ENCODE peak calls at places on chromosomes 3 and 15, in five cellular contexts. Z is heart right ventricle, X is left ventricle myocardium inferior, B is DND-41, U is IMR-90. K is an unnamed sample. For H3K36me3 and H3K4me1, the result is how much of the 10 kb centered on the place peaks cover.

GRCh38 chr3:151155409-151156128 is 47.4 kb downstream of the GPR171 start:
- DNase-seq in Z (no peak), X (no peak), B (no peak), U (no peak), K (no peak)

GRCh38 chr3:102290241-102290640 is 144.6 kb upstream of the ZPLD1 start:
- DNase-seq in Z (no peak), X (no peak), B (no peak), U (no peak), K (no peak)

GRCh38 chr15:70643783-70644125 is 119.6 kb downstream of the UACA start:
- DNase-seq in Z (no peak), X (no peak), B (no peak), U (no peak), K (no peak)

GRCh38 chr3:125313060-125313635 is 62.0 kb downstream of the ZNF148 start:
- DNase-seq in Z (no peak), X (no peak), B (no peak), U (peak), K (no peak)

GRCh38 chr15:65583701-65584100 is 27.2 kb downstream of the INTS14 start:
- DNase-seq in Z (no peak), X (no peak), B (peak), U (peak), K (no peak)

GRCh38 chr3:113054552-113054951 is 63.8 kb downstream of the GTPBP8 start:
- DNase-seq in Z (no peak), X (no peak), B (no peak), U (peak), K (no peak)

GRCh38 chr15:40064231-40064894 is 25.4 kb upstream of the SRP14 start:
- DNase-seq in Z (no peak), X (no peak), B (no peak), U (peak), K (no peak)

GRCh38 chr3:37905346-37905745 is 43.7 kb downstream of the CTDSPL start:
- DNase-seq in Z (no peak), X (no peak), B (no peak), U (no peak), K (no peak)

GRCh38 chr15:100902436-100903190 is 16.5 kb upstream of the LRRK1 start:
- DNase-seq in Z (peak), X (peak), B (no peak), U (peak), K (peak)

GRCh38 chr15:62059108-62059817 is 984 bp downstream of the VPS13C start:
- DNase-seq in Z (no peak), X (no peak), B (no peak), U (no peak), K (no peak)

GRCh38 chr3:50339485-50340196 is 995 bp downstream of the RASSF1 start:
- DNase-seq in Z (no peak), X (no peak), B (no peak), U (peak), K (peak)

GRCh38 chr3:188108703-188109412 is 45.1 kb upstream of the LPP start:
- DNase-seq in Z (no peak), X (no peak), B (no peak), U (peak), K (no peak)

GRCh38 chr15:65312400-65312916 is 8.0 kb downstream of the RNU5B-1 start:
- DNase-seq in Z (peak), X (peak), B (no peak), U (no peak), K (peak)

GRCh38 chr3:18499256-18499655 is 74.1 kb upstream of the SATB1 start:
- DNase-seq in Z (no peak), X (no peak), B (peak), U (no peak), K (no peak)

GRCh38 chr15:35123743-35124142 is 38.6 kb upstream of the NANOGP8 start:
- DNase-seq in Z (no peak), X (no peak), B (no peak), U (no peak), K (no peak)

GRCh38 chr3:150384517-150385212 is 23.4 kb upstream of the TSC22D2 start:
- DNase-seq in Z (no peak), X (no peak), B (no peak), U (peak), K (peak)

GRCh38 chr15:31236184-31237041 is 90.2 kb upstream of the KLF13 start:
- DNase-seq in Z (peak), X (peak), B (no peak), U (peak), K (peak)

GRCh38 chr15:25512957-25513356 is 74.1 kb upstream of the UBE3A start:
- DNase-seq in Z (no peak), X (no peak), B (no peak), U (no peak), K (no peak)

GRCh38 chr15:70826634-70827033 is 27.3 kb downstream of the LARP6 start:
- DNase-seq in Z (no peak), X (no peak), B (no peak), U (peak), K (no peak)

GRCh38 chr3:65729973-65730372 is 308.7 kb downstream of the MAGI1 start:
- DNase-seq in Z (no peak), X (no peak), B (no peak), U (peak), K (no peak)

GRCh38 chr3:39388741-39389248 is 5.6 kb downstream of the SLC25A38 start:
- DNase-seq in Z (no peak), X (no peak), B (no peak), U (no peak), K (no peak)

GRCh38 chr3:123342631-123343080 is 106.2 kb downstream of the ADCY5 start:
- DNase-seq in Z (no peak), X (peak), B (no peak), U (no peak), K (no peak)

GRCh38 chr15:56948000-56948765 is 29.7 kb downstream of the TCF12 start:
- DNase-seq in Z (no peak), X (no peak), B (no peak), U (peak), K (no peak)

GRCh38 chr3:138914870-138915502 is 32.0 kb downstream of the FOXL2 start:
- DNase-seq in Z (no peak), X (no peak), B (no peak), U (peak), K (no peak)

GRCh38 chr3:14959358-14959943 is 12.1 kb downstream of the NR2C2 start:
- DNase-seq in Z (no peak), X (no peak), B (no peak), U (no peak), K (no peak)

GRCh38 chr15:29613951-29614382 is 208.3 kb downstream of the TJP1 start:
- DNase-seq in Z (no peak), X (no peak), B (no peak), U (no peak), K (no peak)

GRCh38 chr15:88385078-88385700 is 82.0 kb downstream of the MRPL46 start:
- DNase-seq in Z (no peak), X (no peak), B (no peak), U (peak), K (no peak)

GRCh38 chr3:192825657-192826200 is 91.9 kb downstream of the MB21D2 start:
- DNase-seq in Z (no peak), X (no peak), B (no peak), U (peak), K (peak)

GRCh38 chr15:91926871-91927270 is 73.4 kb downstream of the SLCO3A1 start:
- DNase-seq in Z (no peak), X (no peak), B (no peak), U (no peak), K (no peak)

GRCh38 chr15:90539789-90540188 is 10.1 kb downstream of the CRTC3 start:
- DNase-seq in Z (no peak), X (no peak), B (no peak), U (no peak), K (no peak)

GRCh38 chr15:60473135-60473534 is 5.8 kb downstream of the ICE2 start:
- DNase-seq in Z (no peak), X (no peak), B (no peak), U (no peak), K (no peak)

GRCh38 chr3:168952551-168952950 is 711.0 kb downstream of the MECOM start:
- DNase-seq in Z (no peak), X (no peak), B (no peak), U (peak), K (no peak)

GRCh38 chr3:56988458-56988857 is 72.0 kb upstream of the SPATA12 start:
- DNase-seq in Z (no peak), X (no peak), B (no peak), U (no peak), K (no peak)

GRCh38 chr15:41169784-41170183 is 53.7 kb upstream of the INO80 start:
- DNase-seq in Z (no peak), X (no peak), B (no peak), U (no peak), K (peak)

GRCh38 chr15:91779960-91780359 is 73.5 kb upstream of the SLCO3A1 start:
- DNase-seq in Z (no peak), X (no peak), B (no peak), U (no peak), K (no peak)

GRCh38 chr3:31829826-31830426 is 151.1 kb downstream of the OSBPL10 start:
- DNase-seq in Z (no peak), X (no peak), B (no peak), U (no peak), K (no peak)

DNA sequence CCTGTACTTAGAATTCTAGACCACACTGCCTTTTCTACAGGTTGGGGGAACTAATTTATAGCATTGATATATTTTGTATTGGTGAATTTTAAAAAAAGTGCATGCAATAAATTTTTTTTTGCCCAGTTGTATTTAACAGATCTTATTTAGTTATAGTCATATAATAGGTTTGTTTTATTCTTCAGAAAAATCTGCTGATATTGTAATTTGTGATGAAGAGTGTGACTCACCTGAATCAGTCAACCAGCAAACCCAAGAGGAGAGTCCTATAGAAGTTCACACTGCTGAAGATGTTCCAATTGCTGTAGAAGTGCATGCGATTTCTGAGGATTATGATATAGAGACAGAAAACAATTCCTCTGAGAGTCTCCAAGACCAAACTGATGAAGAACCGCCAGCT is 10.3 kb downstream of the ZNF639 start:
- DNase-seq in Z (no peak), X (no peak), B (no peak), U (no peak), K (no peak)
- H3K36me3 ChIP-seq in Z (under half), X (half or more), B (half or more), U (under half), K (half or more)

DNA sequence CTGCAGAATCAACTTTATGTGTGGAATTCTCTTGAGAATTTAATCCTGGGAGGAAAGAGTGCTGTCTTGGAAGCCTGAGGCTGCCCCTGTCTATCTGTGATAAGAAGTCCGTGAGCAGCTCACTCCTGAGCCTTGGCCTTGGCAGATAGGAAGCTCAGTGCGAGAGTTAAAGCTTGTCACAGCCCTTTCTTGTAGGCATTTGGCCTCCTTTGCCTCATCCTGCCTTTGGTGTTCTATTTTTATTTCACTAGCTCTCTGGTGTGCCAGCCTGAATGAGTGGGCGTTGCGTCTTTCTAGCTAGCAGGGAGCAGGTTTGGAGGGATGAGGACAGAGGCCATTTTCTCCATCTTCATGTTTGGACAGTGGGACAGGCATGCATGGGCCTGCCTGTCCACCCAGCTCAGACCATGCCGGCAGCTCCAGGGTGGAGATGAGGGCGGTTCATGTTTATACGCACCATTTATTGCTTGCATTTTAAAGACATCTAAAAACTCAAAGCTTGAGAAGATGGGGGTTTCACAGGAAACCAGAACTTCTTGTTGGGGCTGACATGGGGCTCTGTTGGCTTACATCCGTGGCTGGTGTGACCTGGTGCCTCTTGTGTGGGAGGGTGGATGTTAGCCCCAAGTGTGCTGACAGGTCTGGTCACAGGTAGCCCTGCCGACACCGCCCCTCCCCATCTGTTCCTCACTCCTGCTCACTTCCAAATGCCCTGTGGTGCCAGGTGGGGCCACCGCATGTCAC is 29.8 kb downstream of the IRAK2 start:
- DNase-seq in Z (peak), X (no peak), B (no peak), U (no peak), K (no peak)
- H3K4me1 ChIP-seq in Z (half or more), X (half or more), B (under half), U (under half), K (half or more)

GRCh38 chr3:47855461-47856383 is 52.8 kb downstream of the DHX30 start:
- DNase-seq in Z (no peak), X (no peak), B (no peak), U (no peak), K (no peak)
- H3K36me3 ChIP-seq in Z (half or more), X (half or more), B (half or more), U (half or more), K (half or more)

DNA sequence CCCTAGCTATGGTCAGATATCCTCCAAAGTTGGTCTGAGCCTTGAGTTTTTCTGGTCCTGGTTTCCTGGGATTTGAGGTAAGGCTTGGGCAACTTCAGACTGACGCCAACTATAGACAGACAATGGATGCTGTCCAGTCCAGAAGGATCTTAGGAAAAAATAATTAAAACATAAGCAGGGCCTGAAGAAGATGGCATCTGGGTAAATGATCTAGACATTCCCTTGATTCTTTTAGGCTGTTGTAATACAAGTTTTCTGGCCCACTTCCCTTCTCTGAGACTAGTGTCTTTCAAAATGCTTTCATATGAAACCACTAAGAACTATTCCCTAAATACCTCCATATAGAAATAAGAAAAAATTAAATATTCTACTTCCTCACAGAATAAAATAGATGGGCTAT is 47.6 kb upstream of the PLXND1 start:
- DNase-seq in Z (no peak), X (no peak), B (no peak), U (peak), K (no peak)
- H3K4me1 ChIP-seq in Z (under half), X (half or more), B (under half), U (under half), K (under half)

GRCh38 chr3:58116161-58116955 is 94.4 kb downstream of the DNASE1L3 start:
- DNase-seq in Z (no peak), X (no peak), B (peak), U (no peak), K (no peak)
- H3K36me3 ChIP-seq in Z (under half), X (under half), B (half or more), U (half or more), K (under half)

GRCh38 chr15:76223521-76223920 is 87.7 kb downstream of the ETFA start:
- DNase-seq in Z (no peak), X (no peak), B (no peak), U (no peak), K (no peak)

GRCh38 chr15:76217867-76218217 is 93.4 kb downstream of the ETFA start:
- DNase-seq in Z (no peak), X (no peak), B (no peak), U (no peak), K (no peak)

GRCh38 chr15:76222159-76222558 is 89.1 kb downstream of the ETFA start:
- DNase-seq in Z (no peak), X (no peak), B (no peak), U (no peak), K (no peak)

GRCh38 chr15:76217029-76217866 is 94.0 kb downstream of the ETFA start:
- DNase-seq in Z (no peak), X (no peak), B (no peak), U (peak), K (no peak)

DNA sequence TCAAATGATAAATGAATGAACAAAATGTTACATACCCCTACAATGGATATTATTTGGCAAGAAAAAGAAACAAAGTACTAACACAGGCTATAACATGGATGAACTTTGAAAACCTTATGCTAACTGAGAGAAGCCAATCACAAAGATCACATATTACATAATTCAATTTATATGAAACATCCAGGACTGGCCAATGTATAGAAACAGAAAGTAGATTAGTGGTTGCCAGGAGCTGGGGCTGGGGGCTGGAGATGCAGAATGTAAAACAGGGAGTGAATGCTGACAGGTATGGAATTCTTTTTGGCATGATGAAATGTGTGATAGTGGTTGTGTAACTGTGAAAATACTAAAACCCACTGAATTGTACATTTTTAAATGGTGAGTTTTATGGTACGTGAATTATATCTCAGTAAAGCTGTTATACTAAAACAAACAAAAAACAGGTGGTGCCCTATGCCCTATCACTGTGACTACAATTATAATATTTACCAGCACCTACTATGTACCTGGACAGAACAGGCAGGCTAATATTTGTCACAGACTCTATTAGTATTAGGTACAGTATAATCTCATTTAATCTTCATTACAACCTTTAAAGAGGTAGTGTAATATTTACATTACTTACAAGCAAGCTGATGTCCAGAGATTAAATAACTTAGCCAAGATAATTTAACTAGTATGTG is 90.0 kb downstream of the ETFA start:
- DNase-seq in Z (no peak), X (no peak), B (no peak), U (no peak), K (no peak)
- H3K4me1 ChIP-seq in Z (under half), X (under half), B (under half), U (under half), K (under half)

DNA sequence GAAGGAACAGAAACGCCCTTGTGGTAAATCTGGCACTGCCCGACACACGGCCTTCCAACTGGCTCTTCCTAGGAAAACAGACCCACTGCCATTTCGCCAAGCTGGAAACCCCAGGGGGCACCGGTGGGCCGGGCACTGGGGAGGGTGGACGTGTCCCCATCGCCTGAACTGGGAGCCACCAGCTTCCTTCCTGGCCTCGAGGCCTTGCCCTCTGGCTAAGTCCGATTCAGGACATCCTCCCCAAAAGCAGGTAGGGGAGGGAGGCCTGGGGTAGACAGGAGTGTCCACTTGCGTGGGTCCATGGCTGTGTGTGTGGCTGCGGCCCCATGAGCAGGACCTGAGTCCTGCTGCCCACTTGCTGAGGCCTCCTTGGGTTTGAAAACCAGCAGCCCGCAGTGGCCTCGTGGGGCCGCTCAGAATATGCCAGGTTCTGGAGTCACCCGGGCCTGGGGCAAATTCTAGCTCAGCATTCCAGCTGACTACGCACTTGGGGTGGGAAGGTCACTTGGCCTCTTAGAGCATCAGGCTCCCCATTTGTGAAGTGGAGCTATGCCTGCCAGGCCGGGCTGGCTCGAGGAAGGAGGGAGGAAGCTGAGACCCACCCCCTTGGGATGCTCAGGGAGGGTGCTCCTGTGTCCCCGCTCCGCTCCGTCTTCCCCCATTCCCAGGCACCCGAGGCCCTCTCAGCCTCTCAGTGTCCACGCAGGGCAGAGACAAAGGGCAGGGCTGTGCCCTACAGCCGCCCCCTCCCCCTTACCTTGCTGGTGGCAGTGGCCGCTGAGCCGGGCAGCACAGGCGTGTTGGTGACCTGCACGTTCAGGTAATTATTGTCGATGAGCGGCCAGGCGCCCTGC is 37.5 kb downstream of the RGMA start:
- DNase-seq in Z (no peak), X (no peak), B (no peak), U (no peak), K (no peak)
- H3K36me3 ChIP-seq in Z (under half), X (under half), B (half or more), U (under half), K (under half)